ENCODE peak calls at places on chromosomes 2 and 18, in seven cellular contexts. R is H9, Z is IMR-90, B is neuronal stem cell, G is H1, H is mesenchymal stem cell, N is trophoblast cell. W is an unnamed sample.

GRCh38 chr2:182870227-182870626 is 3.8 kb upstream of the FRZB start:
- DNase-seq in Z (no peak), H (no peak), N (peak), G (peak), B (no peak), R (peak), W (peak)

GRCh38 chr2:30226144-30227032 is 4.9 kb upstream of the LBH start:
- DNase-seq in Z (peak), N (no peak), B (no peak), R (no peak), G (no peak), H (no peak), W (no peak)

GRCh38 chr2:139949242-139949972 is 1169.2 kb upstream of the NXPH2 start:
- DNase-seq in Z (no peak), B (no peak), R (no peak), N (no peak), G (no peak), H (no peak), W (no peak)

GRCh38 chr2:8753609-8754008 is 71.8 kb downstream of the ID2 start:
- DNase-seq in R (no peak), Z (no peak), G (no peak), H (no peak), N (no peak), B (no peak), W (no peak)

GRCh38 chr2:196365132-196365531 is 193.8 kb upstream of the STK17B start:
- DNase-seq in R (no peak), G (no peak), B (no peak), H (no peak), Z (no peak), N (no peak), W (no peak)

GRCh38 chr18:12470382-12471090 is 62.8 kb downstream of the PRELID3A start:
- DNase-seq in N (no peak), G (no peak), B (no peak), H (no peak), R (no peak), Z (no peak), W (no peak)

GRCh38 chr2:222877556-222878278 is 16.9 kb downstream of the ACSL3 start:
- DNase-seq in B (no peak), Z (no peak), G (no peak), H (no peak), N (no peak), R (no peak), W (no peak)

GRCh38 chr2:120436885-120437603 is 91.1 kb downstream of the INHBB start:
- DNase-seq in G (peak), H (no peak), N (peak), R (peak), Z (peak), B (no peak), W (peak)

GRCh38 chr2:163664610-163665009 is 71.2 kb downstream of the FIGN start:
- DNase-seq in Z (peak), B (no peak), N (no peak), R (no peak), G (no peak), H (peak), W (no peak)

GRCh38 chr18:23929362-23929940 is 85.1 kb upstream of the TTC39C start:
- DNase-seq in Z (no peak), B (no peak), H (no peak), G (no peak), N (no peak), R (no peak), W (no peak)

GRCh38 chr2:162221064-162221463 is 22.2 kb downstream of the FAP start:
- DNase-seq in H (peak), G (peak), B (peak), N (peak), Z (peak), R (peak), W (peak)

DNA sequence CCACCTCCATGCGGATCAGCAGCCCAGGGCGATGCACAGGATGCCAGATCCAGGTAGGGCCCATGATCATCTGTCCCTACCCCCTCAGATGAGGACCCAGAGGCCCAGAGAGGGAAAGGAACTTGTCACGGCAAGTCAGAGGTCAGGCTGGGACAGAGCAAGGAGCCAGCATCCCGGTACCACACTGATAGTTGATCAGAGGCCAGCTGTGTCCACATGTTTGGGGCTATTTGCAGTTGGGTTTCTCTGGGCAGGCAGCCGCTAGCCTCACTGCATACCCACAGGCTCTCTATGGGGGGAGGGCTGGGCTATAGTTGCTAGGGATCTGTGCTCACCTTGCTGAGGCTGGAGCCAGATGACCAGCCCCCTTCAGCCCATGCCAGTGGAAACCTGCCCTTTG is 9.6 kb downstream of the GAREM2 start:
- DNase-seq in G (no peak), H (no peak), Z (no peak), N (no peak), B (no peak), R (no peak), W (no peak)
- H2BK120ac ChIP-seq in G (no peak), H (no peak), Z (no peak), N (no peak), B (no peak), R (no peak), W (no peak)

GRCh38 chr2:43045866-43046265 is 180.5 kb downstream of the ZFP36L2 start:
- DNase-seq in H (no peak), G (no peak), R (no peak), B (no peak), Z (no peak), N (no peak), W (no peak)
- H3K27ac ChIP-seq in H (peak), G (no peak), R (no peak), B (no peak), Z (peak), N (no peak), W (no peak)

GRCh38 chr2:46589381-46589780 is 110.0 kb downstream of the TMEM247 start:
- DNase-seq in R (no peak), N (no peak), G (no peak), Z (no peak), H (no peak), B (no peak), W (no peak)

GRCh38 chr2:46590319-46590718 is 111.0 kb downstream of the TMEM247 start:
- DNase-seq in G (no peak), N (no peak), H (no peak), Z (no peak), B (no peak), R (no peak), W (no peak)

GRCh38 chr2:46591562-46591961 is 112.2 kb downstream of the TMEM247 start:
- DNase-seq in N (no peak), Z (no peak), G (no peak), R (no peak), B (no peak), H (no peak), W (no peak)
- H2BK120ac ChIP-seq in N (no peak), Z (no peak), G (no peak), R (no peak), B (no peak), H (no peak), W (no peak)

GRCh38 chr2:221844187-221844586 is 272.1 kb upstream of the EPHA4 start:
- DNase-seq in G (no peak), R (no peak), H (no peak), B (no peak), Z (no peak), N (no peak), W (no peak)
- H3K27ac ChIP-seq in G (no peak), R (no peak), H (no peak), B (no peak), Z (no peak), N (no peak), W (no peak)

GRCh38 chr2:136253288-136254004 is 135.5 kb upstream of the CXCR4 start:
- DNase-seq in B (no peak), G (no peak), R (no peak), Z (no peak), N (no peak), H (no peak), W (no peak)
- H2BK120ac ChIP-seq in B (no peak), G (no peak), R (no peak), Z (no peak), N (no peak), H (no peak), W (no peak)

DNA sequence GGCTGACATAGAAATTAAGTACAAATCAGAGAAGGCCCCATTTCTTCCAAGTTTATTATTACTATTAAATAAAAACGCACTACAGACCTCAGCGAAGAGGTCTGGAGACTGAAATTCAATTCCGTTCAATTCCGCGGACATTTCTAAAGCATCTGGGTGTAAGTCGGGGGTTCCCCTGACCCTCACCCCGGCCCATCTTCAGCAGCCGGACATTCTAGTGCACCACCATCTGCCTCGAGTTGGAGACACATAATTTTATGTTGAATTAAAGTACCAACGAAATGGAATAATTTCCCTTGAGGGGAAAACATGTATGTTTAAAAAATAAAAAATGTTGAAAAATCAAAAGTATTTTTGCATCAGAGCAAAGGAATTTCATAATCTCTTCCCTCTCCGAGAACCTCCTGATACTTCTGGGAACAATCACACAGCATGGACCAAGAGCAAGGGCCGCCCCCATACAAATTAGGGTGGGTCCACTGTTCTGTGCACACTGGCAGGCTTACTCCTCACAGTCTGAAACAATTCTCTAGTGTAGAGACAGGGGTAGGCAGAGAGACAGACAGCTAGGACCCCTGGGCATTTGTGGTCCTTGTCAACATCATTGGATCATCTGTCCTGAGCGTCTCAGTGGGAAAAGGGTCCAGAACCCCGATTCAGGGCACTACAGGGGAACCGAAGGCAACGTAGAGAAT is 29.3 kb downstream of the MBP start:
- DNase-seq in B (no peak), H (no peak), N (no peak), R (no peak), Z (peak), G (no peak), W (no peak)
- H3K27ac ChIP-seq in B (no peak), H (peak), N (no peak), R (no peak), Z (peak), G (no peak), W (no peak)

W was measured in mesendoderm.